ENCODE peak calls at places on chromosome 22, in six cellular contexts. B is H1, X is GM12891, Z is K562, Y is HepG2, T is GM12878. I is an unnamed sample.

GRCh38 chr22:42928969-42929837 is 72.1 kb upstream of the ARFGAP3 start:
- DNase-seq in Z (no peak), Y (peak), T (peak), B (no peak), X (no peak), I (no peak)

GRCh38 chr22:43151251-43152000 is at the start of gene TSPO:
- DNase-seq in Y (no peak), X (no peak), T (no peak), B (peak), Z (peak), I (peak)

GRCh38 chr22:46864314-46865051 is 102.0 kb downstream of the TBC1D22A start:
- DNase-seq in B (no peak), X (no peak), T (no peak), Z (no peak), Y (peak), I (no peak)

GRCh38 chr22:37848587-37849088 is 581 bp upstream of the EIF3L start:
- DNase-seq in B (no peak), Y (peak), X (no peak), T (no peak), Z (no peak), I (no peak)

GRCh38 chr22:17842386-17842785 is 68.1 kb upstream of the BID start:
- DNase-seq in B (no peak), Z (no peak), T (no peak), Y (no peak), X (peak), I (no peak)

GRCh38 chr22:25051983-25052710 is 99.6 kb downstream of the KIAA1671 start:
- DNase-seq in Z (no peak), B (no peak), T (no peak), Y (peak), X (no peak), I (no peak)

GRCh38 chr22:45478108-45478771 is 24.4 kb upstream of the FBLN1 start:
- DNase-seq in B (no peak), Y (peak), T (no peak), X (no peak), Z (no peak), I (no peak)

GRCh38 chr22:27647540-27647939 is 154.0 kb downstream of the MN1 start:
- DNase-seq in Z (no peak), B (no peak), X (no peak), Y (peak), T (no peak), I (no peak)

GRCh38 chr22:45488764-45489370 is 13.8 kb upstream of the FBLN1 start:
- DNase-seq in X (no peak), T (no peak), B (no peak), Y (no peak), Z (no peak), I (no peak)

GRCh38 chr22:35971418-35972119 is 57.1 kb downstream of the RBFOX2 start:
- DNase-seq in B (no peak), X (no peak), Y (peak), T (no peak), Z (no peak), I (no peak)

GRCh38 chr22:44224166-44224565 is 43.4 kb downstream of the PARVG start:
- DNase-seq in X (no peak), Y (no peak), Z (no peak), B (peak), T (no peak), I (no peak)

GRCh38 chr22:48004038-48004437 is 1241.6 kb downstream of the TBC1D22A start:
- DNase-seq in Y (no peak), X (no peak), B (no peak), T (no peak), Z (peak), I (no peak)
- TF ChIP-seq TAF1 in Y (no peak), X (no peak), B (no peak), T (no peak), Z (no peak), I (no peak)

GRCh38 chr22:32717337-32718240 is 83.9 kb upstream of the TIMP3 start:
- DNase-seq in Z (no peak), T (no peak), B (no peak), X (no peak), Y (no peak), I (no peak)

GRCh38 chr22:32721328-32722180 is 80.0 kb upstream of the TIMP3 start:
- DNase-seq in X (no peak), T (no peak), Y (peak), B (no peak), Z (no peak), I (no peak)

GRCh38 chr22:32723632-32724031 is 77.9 kb upstream of the TIMP3 start:
- DNase-seq in X (peak), B (no peak), Y (no peak), Z (no peak), T (peak), I (peak)

GRCh38 chr22:32722441-32722840 is 79.1 kb upstream of the TIMP3 start:
- DNase-seq in X (no peak), T (no peak), Y (no peak), B (no peak), Z (no peak), I (no peak)

GRCh38 chr22:32720924-32721323 is 80.6 kb upstream of the TIMP3 start:
- DNase-seq in Y (peak), T (no peak), Z (no peak), X (no peak), B (no peak), I (no peak)
- TF ChIP-seq POLR2AphosphoS5 in Y (no peak), T (no peak), Z (no peak), X (no peak), B (no peak), I (no peak)

GRCh38 chr22:50306753-50307749 is at the start of gene PLXNB2:
- DNase-seq in B (peak), Z (peak), Y (peak), T (no peak), X (peak), I (peak)
- TF ChIP-seq POLR2A in B (peak), Z (no peak), Y (no peak), T (peak), X (peak), I (peak)

DNA sequence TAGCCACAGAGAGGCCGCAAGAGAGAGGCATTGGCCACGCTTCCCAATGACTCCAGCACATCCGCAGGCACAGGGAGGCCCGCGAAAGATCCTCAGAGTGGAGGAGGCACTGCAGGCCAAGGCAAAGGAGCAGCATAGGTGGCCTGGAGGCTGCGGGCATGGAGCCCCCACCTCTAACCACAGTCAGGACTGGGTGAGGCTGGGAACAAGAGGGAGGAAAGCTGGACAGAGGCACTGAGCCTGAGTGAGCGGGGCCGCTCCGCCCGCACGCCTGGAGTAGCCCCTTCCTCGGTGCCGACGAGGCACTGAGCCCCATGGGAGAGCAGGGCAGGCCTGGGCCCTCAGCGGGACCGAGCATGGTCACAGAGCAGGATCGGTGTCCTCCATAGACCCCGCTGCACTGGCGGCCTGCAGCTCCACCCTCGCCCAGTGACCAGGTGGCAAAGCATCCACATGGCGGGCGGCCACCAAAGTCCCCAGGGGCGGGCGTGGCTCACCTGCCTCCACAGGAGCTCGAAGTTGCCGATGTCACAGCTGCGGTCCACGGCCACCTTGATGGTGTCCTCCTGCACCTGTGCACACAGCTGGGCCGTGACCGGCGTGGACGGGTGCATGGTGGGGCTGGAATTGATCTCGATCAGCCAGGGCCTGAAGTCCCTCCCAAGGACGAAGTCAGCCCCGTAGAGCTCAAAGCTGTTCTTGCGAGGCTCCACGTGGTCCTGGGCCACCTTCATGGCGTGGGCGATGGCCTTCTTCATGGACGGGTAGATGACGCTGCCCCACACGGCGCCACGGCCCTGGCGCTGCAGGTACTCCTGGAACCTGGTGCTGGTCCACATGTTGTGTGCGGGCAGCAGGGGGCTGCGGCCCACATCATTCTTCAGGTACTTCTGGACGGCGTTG is 18.9 kb upstream of the IL17REL start:
- DNase-seq in T (no peak), B (no peak), Y (no peak), X (no peak), Z (no peak), I (no peak)
- TF ChIP-seq TAF1 in T (no peak), B (no peak), Y (no peak), X (no peak), Z (no peak), I (no peak)

DNA sequence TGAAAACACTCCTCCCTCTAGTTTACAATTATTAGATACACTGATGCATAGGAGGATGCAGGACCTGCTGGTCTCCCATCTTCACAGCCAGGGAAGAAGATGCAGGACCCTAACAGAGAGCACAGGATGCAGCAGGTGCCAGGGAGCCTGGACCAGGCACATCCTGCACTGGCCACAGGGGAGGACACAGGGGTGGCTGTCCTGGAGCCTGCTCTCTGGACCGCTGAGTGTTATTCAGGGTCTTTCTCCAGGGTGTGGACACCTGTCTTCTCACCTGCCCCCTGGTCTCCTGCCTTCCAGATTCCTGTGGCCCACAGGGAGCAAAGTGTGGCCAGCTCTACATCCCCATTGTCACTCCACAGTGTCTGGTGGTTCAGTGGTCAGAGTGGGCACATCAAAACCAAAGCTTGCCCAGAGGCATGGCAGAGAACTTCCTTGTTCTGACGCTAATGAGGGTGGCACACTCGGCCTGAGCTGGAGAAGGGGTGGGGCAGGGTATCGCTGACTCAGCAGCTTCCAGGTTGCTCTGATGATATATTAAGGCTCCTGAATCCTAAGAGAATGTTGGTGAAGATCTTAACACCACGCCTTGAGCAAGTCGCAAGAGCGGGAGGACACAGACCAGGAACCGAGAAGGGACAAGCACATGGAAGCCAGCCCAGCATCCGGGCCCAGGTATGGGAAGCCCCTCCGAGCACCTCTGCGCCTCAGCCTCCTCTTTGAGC is at the start of gene APOBEC3A:
- DNase-seq in T (no peak), Y (no peak), Z (no peak), X (no peak), B (no peak), I (no peak)
- TF ChIP-seq POLR2AphosphoS5 in T (no peak), Y (no peak), Z (no peak), X (no peak), B (no peak), I (no peak)

DNA sequence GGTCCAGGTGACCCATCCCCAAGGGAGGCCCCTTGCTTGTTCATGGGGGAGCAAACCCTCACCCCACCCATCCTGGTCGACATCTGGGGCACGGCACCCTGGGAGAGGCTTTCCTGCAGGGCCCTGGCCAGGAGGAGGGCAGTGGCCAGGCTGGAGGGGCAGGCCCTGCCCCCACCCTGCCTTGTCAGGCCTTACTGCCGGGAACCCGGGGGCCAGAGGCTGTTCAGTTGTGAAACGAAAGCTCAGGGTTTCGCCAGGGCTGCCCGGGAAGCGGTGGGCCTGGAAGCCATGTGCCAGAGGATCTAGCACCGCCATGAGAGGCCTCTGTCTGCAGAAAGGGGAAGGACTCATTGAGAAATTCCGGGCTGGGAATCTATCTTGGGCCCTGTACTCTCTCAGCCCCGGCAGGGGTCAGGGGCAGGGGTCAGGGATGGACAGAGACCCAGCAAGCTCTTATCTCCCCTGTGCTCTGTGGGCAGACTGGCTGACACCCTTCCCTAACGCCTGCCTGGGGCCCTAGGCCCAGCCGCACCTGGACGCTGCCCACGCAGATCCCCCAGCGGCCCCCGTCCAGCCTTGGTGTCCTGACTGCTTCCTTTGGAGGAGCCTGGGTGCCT is 6.3 kb downstream of the PIM3 start:
- DNase-seq in Z (no peak), B (peak), T (no peak), Y (peak), X (no peak), I (no peak)
- TF ChIP-seq POLR2A in Z (no peak), B (no peak), T (no peak), Y (peak), X (no peak), I (no peak)

DNA sequence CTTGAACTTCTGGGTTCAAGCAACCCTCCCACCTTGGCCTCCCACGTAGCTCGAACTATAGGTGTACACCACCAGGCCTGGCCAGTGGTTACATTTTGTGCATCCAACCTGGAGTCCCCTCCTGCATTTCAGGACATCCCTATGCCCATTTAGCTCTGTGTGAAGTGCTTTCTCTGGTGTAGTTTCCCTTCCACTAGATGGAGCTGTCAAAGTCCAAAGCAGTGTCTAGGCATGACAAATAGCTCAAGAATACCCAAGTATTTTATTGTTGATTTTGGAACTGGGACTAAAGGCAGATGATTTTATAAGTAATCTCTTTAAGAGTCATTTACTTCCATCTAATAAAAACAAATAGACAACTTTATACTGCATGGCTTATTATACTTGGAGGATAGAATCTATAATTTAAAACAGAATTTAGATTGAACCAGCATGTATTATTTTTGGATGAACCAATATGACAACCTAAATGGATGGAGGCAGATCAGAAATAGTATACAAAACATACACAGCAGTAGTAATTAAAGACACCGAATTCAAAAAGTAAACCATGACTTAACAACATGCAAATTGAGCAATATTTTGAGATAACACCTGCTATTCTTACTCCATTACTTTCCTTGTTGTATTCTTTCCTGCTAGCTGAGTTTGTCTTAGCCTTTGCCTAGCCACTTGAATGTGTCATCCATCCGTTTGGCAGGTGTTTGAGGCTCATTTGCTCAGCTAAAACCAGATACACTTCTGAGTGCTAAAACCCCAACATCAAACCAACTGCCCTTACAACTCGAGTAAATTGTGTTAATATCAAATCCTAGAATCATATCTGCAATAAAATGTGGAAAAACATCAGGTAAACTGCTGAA is 37.7 kb downstream of the EIF4ENIF1 start:
- DNase-seq in X (no peak), Y (peak), B (no peak), T (peak), Z (no peak), I (no peak)
- TF ChIP-seq TAF1 in X (no peak), Y (no peak), B (no peak), T (no peak), Z (no peak), I (no peak)

DNA sequence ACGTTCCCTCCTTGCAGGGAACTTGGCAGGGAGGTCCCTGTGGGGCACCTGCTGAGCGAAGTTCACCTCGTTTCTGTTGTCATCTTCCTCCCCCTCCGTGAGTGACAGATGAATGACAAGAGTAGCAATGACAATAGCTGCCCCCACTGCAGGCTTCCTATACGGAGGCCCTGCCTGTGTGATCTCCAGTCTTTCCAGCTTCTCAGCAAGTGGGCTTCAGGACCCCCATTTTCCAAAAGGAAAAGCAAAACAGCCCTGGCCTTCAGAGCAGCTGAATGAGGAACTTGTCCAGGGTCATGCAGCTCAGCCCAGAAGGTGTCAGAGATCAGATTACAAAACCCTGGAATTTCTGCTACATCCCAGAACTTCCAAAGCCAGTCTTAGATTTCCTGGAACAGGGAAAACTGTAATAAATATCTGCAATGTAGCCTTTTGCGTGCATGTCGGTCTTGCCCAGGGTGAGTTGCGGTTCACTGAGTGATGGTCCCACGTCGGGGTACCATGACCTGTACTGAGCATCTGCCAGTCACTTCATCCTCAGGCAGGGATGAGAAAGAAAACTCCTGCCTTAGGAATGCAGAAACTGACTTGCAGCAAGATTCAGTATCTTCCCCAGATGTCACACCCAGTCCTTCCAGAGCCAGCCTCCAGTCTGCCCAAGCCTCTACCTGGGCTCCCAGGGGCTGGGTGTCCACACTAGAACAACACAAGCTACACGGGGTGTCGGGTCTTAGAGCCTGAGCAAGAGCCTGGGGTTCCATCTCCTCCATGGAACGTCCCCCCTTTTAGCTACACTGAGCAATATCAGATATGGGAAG is 1457.0 kb downstream of the BRD1 start:
- DNase-seq in Z (no peak), T (no peak), B (peak), Y (no peak), X (no peak), I (no peak)
- TF ChIP-seq POLR2AphosphoS5 in Z (no peak), T (no peak), B (no peak), Y (no peak), X (no peak), I (no peak)